ENCODE peak calls at places on chromosomes 7 and 10, in six cellular contexts. I, D, M, P, O and Q are unnamed samples.

GRCh38 chr7:44625899-44626511 is 19.6 kb downstream of the OGDH start:
- DNase-seq in O (no peak), I (no peak), M (no peak), D (no peak), P (no peak), Q (no peak)

GRCh38 chr10:125343118-125343752 is 182.9 kb upstream of the CTBP2 start:
- DNase-seq in I (peak; percentile 51), M (no peak), D (peak; percentile 7), P (no peak), O (no peak), Q (peak; percentile 15)

GRCh38 chr7:69586315-69586714 is 12.0 kb upstream of the AUTS2 start:
- DNase-seq in O (no peak), D (no peak), M (no peak), I (no peak), P (no peak), Q (no peak)

GRCh38 chr10:15897282-15897681 is 37.0 kb upstream of the MINDY3 start:
- DNase-seq in I (no peak), D (no peak), M (no peak), O (no peak), P (no peak), Q (no peak)

GRCh38 chr10:119079572-119080520 is 771 bp downstream of the EIF3A start:
- DNase-seq in D (peak; percentile 46), M (peak; percentile 61), P (no peak), O (no peak), I (peak; percentile 43), Q (no peak)

GRCh38 chr7:127566242-127566641 is 19.2 kb downstream of the GCC1 start:
- DNase-seq in M (no peak), D (no peak), O (no peak), P (no peak), I (no peak), Q (no peak)

GRCh38 chr7:15783971-15784693 is 97.6 kb upstream of the MEOX2 start:
- DNase-seq in D (no peak), M (no peak), O (no peak), P (no peak), I (no peak), Q (no peak)

GRCh38 chr7:74324499-74325229 is 35.5 kb downstream of the CLIP2 start:
- DNase-seq in O (no peak), D (no peak), P (no peak), M (no peak), I (no peak), Q (no peak)

GRCh38 chr7:36972140-36972518 is 247.8 kb upstream of the AOAH start:
- DNase-seq in O (no peak), I (no peak), M (no peak), P (no peak), D (peak; percentile 97), Q (no peak)

GRCh38 chr7:104123786-104124185 is 84.0 kb downstream of the ORC5 start:
- DNase-seq in O (no peak), I (no peak), M (no peak), P (no peak), D (no peak), Q (no peak)

GRCh38 chr10:35415505-35415904 is 79.2 kb downstream of the CCNY start:
- DNase-seq in P (no peak), D (no peak), I (no peak), O (no peak), M (no peak), Q (no peak)

GRCh38 chr7:92884218-92884617 is 47.8 kb upstream of the CDK6 start:
- DNase-seq in M (no peak), P (no peak), D (no peak), I (no peak), O (no peak), Q (no peak)

DNA sequence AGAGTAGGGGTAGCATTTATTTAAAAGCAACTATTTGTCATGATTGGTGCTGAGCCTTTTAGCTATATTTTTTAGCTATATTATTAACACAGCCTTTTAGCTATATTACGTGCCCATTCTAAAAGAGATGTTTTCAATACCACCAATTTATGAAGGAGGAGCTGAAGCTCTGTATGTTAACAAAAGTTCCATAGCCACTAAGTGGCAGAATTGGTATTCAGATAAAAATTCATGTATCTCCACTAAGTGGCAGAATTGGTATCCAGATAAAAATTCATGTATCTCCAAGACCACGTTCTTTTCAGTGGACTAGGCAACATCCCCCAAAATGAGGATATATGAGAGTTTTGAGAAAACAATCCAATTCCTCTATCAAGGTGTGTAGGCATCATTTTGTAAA is 268.6 kb downstream of the HGF start:
- DNase-seq in P (no peak), I (peak; percentile 13), M (no peak), D (no peak), O (no peak), Q (no peak)
- TF ChIP-seq ZNF274 in P (no peak), I (no peak), M (no peak), D (no peak), O (no peak), Q (no peak)

DNA sequence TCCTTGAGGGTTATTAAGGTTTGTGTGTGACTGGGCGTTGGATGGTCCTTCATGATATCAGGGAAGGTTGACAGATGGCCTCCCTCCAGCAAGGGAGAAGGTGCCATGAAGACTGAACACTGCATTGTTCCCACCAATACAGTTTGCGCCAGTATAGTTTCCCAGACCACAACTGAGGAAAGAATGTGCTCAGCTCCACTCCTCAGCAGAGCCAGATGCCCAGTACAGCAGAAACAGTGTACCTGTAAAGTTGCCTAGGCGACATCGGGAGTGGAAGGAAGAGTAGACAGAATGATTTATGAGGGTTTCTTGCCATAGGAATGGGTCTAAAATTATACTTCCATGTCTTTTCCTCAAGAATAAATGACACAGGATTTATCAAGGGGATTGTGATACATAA is 137.5 kb downstream of the ST7 start:
- DNase-seq in O (no peak), D (no peak), P (no peak), I (no peak), M (no peak), Q (no peak)
- TF ChIP-seq ZNF274 in O (no peak), D (no peak), P (no peak), I (no peak), M (no peak), Q (no peak)

GRCh38 chr10:96261132-96261531 is 10.2 kb downstream of the BLNK start:
- DNase-seq in I (no peak), O (no peak), M (no peak), D (no peak), P (no peak), Q (no peak)

GRCh38 chr10:96261930-96262329 is 9.4 kb downstream of the BLNK start:
- DNase-seq in M (no peak), I (peak; percentile 26), P (no peak), O (no peak), D (no peak), Q (no peak)

GRCh38 chr10:96263684-96264083 is 7.7 kb downstream of the BLNK start:
- DNase-seq in I (no peak), P (no peak), O (no peak), D (no peak), M (no peak), Q (no peak)

GRCh38 chr10:96264938-96265337 is 6.4 kb downstream of the BLNK start:
- DNase-seq in P (no peak), M (no peak), O (no peak), D (no peak), I (no peak), Q (no peak)

GRCh38 chr10:96263173-96263572 is 8.2 kb downstream of the BLNK start:
- DNase-seq in P (no peak), I (no peak), O (no peak), D (no peak), M (no peak), Q (no peak)
- TF ChIP-seq ZNF274 in P (no peak), I (no peak), O (no peak), D (no peak), M (no peak), Q (no peak)

GRCh38 chr7:125675169-125675568 is 745.5 kb upstream of the POT1 start:
- DNase-seq in O (no peak), M (no peak), I (no peak), D (no peak), P (no peak), Q (no peak)
- TF ChIP-seq ZNF274 in O (no peak), M (no peak), I (no peak), D (no peak), P (no peak), Q (no peak)

GRCh38 chr7:148633761-148634160 is 43.2 kb downstream of the C7orf33 start:
- DNase-seq in M (no peak), D (no peak), O (no peak), I (no peak), P (no peak), Q (no peak)
- TF ChIP-seq ZNF274 in M (no peak), D (no peak), O (no peak), I (no peak), P (no peak), Q (no peak)

DNA sequence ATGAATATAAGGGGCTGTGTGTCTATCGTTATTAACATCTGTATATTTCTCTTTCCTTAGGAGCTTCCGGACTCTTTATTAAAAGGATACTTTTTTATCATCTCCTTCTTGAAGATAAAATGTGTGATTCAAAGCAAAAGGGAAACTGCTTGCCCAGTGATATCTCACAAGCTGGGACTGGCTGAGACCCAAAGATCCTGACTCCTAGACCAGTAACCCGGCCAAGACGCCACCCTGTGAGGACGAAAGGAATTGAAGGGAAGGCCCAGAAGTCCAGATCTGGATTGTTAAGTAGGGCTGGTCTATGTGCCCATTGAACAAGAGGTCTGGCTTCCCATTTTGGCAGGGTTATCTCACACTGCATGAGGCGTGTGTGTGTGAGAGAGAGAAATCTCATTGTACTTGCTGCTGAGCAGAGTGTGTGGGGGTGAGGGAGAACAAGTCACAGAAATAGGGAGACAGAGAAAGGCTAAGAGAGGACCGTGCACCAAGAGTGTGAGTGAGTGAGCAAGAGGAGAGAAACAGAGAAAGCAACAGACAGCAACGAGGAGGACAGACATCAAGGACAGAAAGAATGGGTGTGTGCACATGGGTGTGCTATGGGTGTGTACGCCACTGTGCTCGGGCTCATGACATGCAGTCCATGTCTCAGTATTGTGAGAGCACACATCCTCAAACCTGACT is 75.4 kb downstream of the PLXNA4 start:
- DNase-seq in I (no peak), D (no peak), P (no peak), O (no peak), M (no peak), Q (no peak)
- TF ChIP-seq ZNF274 in I (no peak), D (no peak), P (no peak), O (no peak), M (no peak), Q (no peak)

DNA sequence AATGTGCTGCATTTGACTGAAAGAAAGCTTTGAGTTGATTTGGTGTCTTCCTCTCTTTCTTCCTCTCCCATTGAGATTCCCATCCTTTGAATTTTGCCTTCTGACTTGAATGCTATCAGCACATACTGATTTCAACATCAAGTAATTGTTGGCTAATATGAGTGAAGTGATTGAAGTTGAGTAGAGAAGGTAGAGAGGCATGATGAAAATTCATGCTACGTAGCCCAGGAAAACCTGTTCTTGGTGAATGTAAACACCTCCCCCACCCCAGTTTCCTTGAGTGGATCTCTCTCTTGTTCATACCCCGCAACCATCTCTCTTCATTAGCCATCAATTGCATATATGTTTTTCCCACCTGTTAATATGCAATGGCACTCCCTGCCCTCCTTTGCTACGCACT is 193.3 kb downstream of the FRMD4A start:
- DNase-seq in D (no peak), M (no peak), I (no peak), O (no peak), P (no peak), Q (no peak)
- TF ChIP-seq ZNF274 in D (no peak), M (no peak), I (no peak), O (no peak), P (no peak), Q (no peak)

GRCh38 chr10:71713135-71714040 is 6.2 kb downstream of the C10orf105 start:
- DNase-seq in M (peak; percentile 64), D (no peak), I (no peak), O (no peak), P (no peak), Q (no peak)
- TF ChIP-seq ZNF274 in M (no peak), D (no peak), I (no peak), O (no peak), P (no peak), Q (no peak)

GRCh38 chr10:48545462-48546145 is 59.3 kb downstream of the ARHGAP22 start:
- DNase-seq in I (no peak), O (no peak), M (no peak), D (no peak), P (no peak), Q (no peak)
- TF ChIP-seq ZNF274 in I (no peak), O (no peak), M (no peak), D (no peak), P (no peak), Q (no peak)